ENCODE peak calls at places on chromosome 14, in five cellular contexts. L is stomach, B is breast epithelium, K is IMR-90, C is HepG2. X is an unnamed sample.

GRCh38 chr14:90319173-90319572 is 12.6 kb downstream of the NRDE2 start:
- DNase-seq in L (no peak), B (no peak), C (no peak), K (no peak), X (no peak)

GRCh38 chr14:104442611-104443390 is 136.8 kb upstream of the C14orf180 start:
- DNase-seq in L (no peak), B (no peak), C (no peak), K (no peak), X (no peak)

GRCh38 chr14:52031781-52032180 is 37.1 kb downstream of the NID2 start:
- DNase-seq in B (peak; percentile 27), C (no peak), L (no peak), K (peak; percentile 78), X (no peak)

GRCh38 chr14:77305696-77306095 is 15.0 kb downstream of the POMT2 start:
- DNase-seq in C (no peak), L (no peak), K (no peak), B (no peak), X (no peak)

GRCh38 chr14:64232095-64232830 is 61.9 kb downstream of the ESR2 start:
- DNase-seq in K (peak; percentile 96), L (no peak), B (no peak), C (no peak), X (no peak)

GRCh38 chr14:51650721-51651387 is 856 bp upstream of the FRMD6 start:
- DNase-seq in L (no peak), B (peak; percentile 36), C (no peak), K (no peak), X (no peak)

GRCh38 chr14:73742520-73743238 is 28.5 kb upstream of the PNMA1 start:
- DNase-seq in C (no peak), K (no peak), B (no peak), L (no peak), X (no peak)

GRCh38 chr14:76919431-76919810 is 93.2 kb downstream of the LRRC74A start:
- DNase-seq in B (no peak), L (peak; percentile 67), C (no peak), K (no peak), X (no peak)

GRCh38 chr14:103056322-103057027 is 874 bp downstream of the CDC42BPB start:
- DNase-seq in K (peak; percentile 55), C (no peak), L (peak; percentile 55), B (no peak), X (no peak)

GRCh38 chr14:100535287-100536131 is 51.7 kb downstream of the BEGAIN start:
- DNase-seq in K (no peak), L (no peak), B (peak; percentile 16), C (no peak), X (no peak)

GRCh38 chr14:51394391-51394790 is 154.3 kb downstream of the TMX1 start:
- DNase-seq in K (peak; percentile 70), C (no peak), B (no peak), L (no peak), X (no peak)

GRCh38 chr14:100604126-100604501 is 16.9 kb upstream of the BEGAIN start:
- DNase-seq in C (no peak), K (no peak), B (no peak), L (no peak), X (no peak)

GRCh38 chr14:94132285-94132887 is 3.0 kb upstream of the IFI27L2 start:
- DNase-seq in K (peak; percentile 70), L (peak; percentile 66), B (no peak), C (peak; percentile 72), X (peak; percentile 36)

GRCh38 chr14:87566986-87567385 is 426.0 kb downstream of the GALC start:
- DNase-seq in C (no peak), L (no peak), K (peak; percentile 0), B (no peak), X (no peak)

GRCh38 chr14:87690076-87690661 is 302.8 kb downstream of the GALC start:
- DNase-seq in B (no peak), C (no peak), K (no peak), L (no peak), X (no peak)

GRCh38 chr14:92105845-92106094 is 612 bp downstream of the ATXN3 start:
- DNase-seq in L (peak; percentile 38), C (peak; percentile 5), B (peak; percentile 41), K (no peak), X (no peak)

GRCh38 chr14:106776395-106776983 is 1250.1 kb downstream of the TMEM121 start:
- DNase-seq in C (no peak), B (no peak), L (no peak), K (no peak), X (no peak)

GRCh38 chr14:50061664-50062437 is 54.5 kb downstream of the VCPKMT start:
- DNase-seq in K (peak; percentile 56), L (peak; percentile 61), C (peak; percentile 76), B (no peak), X (no peak)

GRCh38 chr14:32400480-32400879 is 71.4 kb downstream of the AKAP6 start:
- DNase-seq in K (peak; percentile 30), L (no peak), B (no peak), C (no peak), X (no peak)

GRCh38 chr14:74140374-74140850 is 55.7 kb downstream of the LIN52 start:
- DNase-seq in K (no peak), L (no peak), C (no peak), B (no peak), X (no peak)

GRCh38 chr14:76976623-76977005 is 51.9 kb downstream of the IRF2BPL start:
- DNase-seq in C (no peak), B (no peak), L (no peak), K (no peak), X (no peak)

GRCh38 chr14:32073537-32074189 is 3.4 kb upstream of the ARHGAP5 start:
- DNase-seq in L (peak; percentile 49), B (peak; percentile 27), K (peak; percentile 82), C (peak; percentile 94), X (no peak)

GRCh38 chr14:101980700-101981099 is 16.3 kb downstream of the DYNC1H1 start:
- DNase-seq in C (peak; percentile 35), K (peak; percentile 99), L (peak; percentile 73), B (peak; percentile 95), X (no peak)

GRCh38 chr14:40119321-40119720 is 687.1 kb upstream of the FBXO33 start:
- DNase-seq in B (no peak), L (no peak), K (no peak), C (no peak), X (no peak)

GRCh38 chr14:93014038-93015023 is 91.4 kb downstream of the CHGA start:
- DNase-seq in L (no peak), C (no peak), B (no peak), K (no peak), X (no peak)

DNA sequence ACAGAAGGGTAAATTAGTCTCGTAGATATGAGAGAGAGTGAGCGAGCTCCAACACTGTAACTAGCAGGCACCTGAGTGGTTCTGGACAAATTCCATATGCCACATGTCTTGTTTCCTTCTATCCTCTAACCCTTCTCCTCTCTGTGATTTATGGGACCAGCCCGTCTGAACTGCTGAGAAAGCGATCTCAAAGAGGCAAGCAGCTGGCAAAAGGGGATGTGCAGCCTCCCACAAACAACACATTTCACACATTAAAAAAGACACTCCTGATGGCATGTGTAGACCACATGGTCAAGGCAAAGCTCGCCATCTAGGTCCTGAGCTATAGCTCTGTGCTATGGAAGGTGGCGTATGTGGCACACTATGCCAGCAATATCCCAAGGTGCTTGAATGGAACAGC is 227.5 kb downstream of the KTN1 start:
- DNase-seq in L (no peak), B (no peak), C (no peak), K (no peak), X (no peak)
- H3K27ac ChIP-seq in L (peak overlapping the region; percentile 77), B (peak overlapping the region; percentile 68), C (no peak overlapping the region), K (no peak overlapping the region), X (no peak overlapping the region)

DNA sequence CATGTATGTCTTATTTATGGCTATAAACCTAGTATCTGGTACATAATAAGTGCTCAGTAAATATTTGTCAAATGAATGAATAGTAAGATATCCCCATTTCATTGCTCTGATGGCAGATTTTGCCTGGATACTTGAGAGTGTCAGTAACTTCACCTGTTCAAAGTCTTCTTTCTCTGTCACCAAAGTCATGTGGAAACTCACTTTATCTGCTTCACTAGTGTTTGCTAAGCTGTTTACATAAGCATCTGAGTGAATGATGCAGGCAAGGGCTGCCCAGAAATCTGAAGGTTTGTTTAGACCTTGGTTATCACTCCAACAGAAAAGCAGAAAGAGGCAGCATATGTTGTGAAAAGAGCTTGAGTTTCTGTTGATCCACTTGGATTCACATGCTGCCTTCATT is 4.3 kb downstream of the OR4E1 start:
- DNase-seq in C (peak; percentile 18), L (no peak), K (no peak), B (no peak), X (no peak)
- H3K27ac ChIP-seq in C (no peak overlapping the region), L (no peak overlapping the region), K (no peak overlapping the region), B (no peak overlapping the region), X (no peak overlapping the region)

GRCh38 chr14:69353168-69353567 is 44.9 kb downstream of the ERH start:
- DNase-seq in B (no peak), L (no peak), C (no peak), K (no peak), X (no peak)

GRCh38 chr14:69356903-69357543 is 41.1 kb downstream of the ERH start:
- DNase-seq in B (peak; percentile 60), L (no peak), K (no peak), C (peak; percentile 18), X (no peak)

GRCh38 chr14:69355955-69356321 is 42.2 kb downstream of the ERH start:
- DNase-seq in K (peak; percentile 78), B (peak; percentile 40), L (no peak), C (no peak), X (no peak)

GRCh38 chr14:69354383-69355154 is 43.5 kb downstream of the ERH start:
- DNase-seq in C (peak; percentile 16), K (peak; percentile 5), B (no peak), L (peak; percentile 44), X (no peak)

DNA sequence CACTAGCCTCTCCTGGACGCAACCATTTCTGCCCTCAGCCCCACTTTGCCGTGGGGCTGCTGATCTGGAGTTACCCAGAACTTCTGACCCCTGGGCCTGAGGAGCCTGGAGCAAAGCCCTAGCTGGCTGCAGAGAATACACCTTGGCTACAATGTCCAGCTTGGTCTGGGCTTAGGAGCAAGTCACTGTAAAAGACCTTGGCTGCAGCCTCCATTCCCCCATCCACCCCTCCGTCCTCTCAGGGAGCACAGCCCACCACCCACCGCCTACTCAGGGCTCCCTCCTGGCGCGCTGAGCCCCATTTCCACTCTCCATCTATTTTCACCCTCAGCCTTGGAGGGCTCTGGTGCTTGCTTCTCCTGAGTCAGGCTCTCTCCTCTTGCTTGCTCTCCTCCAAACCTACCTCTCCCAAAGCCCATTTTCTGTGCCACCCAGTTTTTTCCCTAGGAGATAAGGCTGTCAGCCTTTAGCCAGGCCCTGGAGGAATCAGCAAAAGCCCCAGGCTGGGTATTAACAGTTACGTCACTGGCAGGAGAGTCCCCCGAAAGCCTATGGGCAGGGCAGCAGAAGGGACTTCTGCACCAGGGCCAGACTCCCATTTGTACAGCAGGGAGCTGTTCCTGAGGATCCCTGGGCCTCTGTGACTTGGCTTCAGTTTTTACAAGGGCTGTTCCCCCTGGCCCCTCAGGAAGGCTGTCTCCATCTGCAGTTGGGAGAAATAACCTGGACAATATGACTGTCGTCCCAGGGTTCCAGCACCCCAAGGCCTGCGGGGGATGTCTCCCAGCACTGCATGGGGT is 42.7 kb downstream of the ERH start:
- DNase-seq in K (no peak), C (no peak), B (no peak), L (no peak), X (no peak)
- H3K27ac ChIP-seq in K (no peak overlapping the region), C (no peak overlapping the region), B (peak overlapping the region; percentile 65), L (peak overlapping the region; percentile 71), X (peak overlapping the region; percentile 76)

GRCh38 chr14:70064111-70064885 is 124.5 kb downstream of the SLC8A3 start:
- DNase-seq in C (no peak), B (no peak), L (no peak), K (peak; percentile 8), X (no peak)

GRCh38 chr14:70073924-70074566 is 114.7 kb downstream of the SLC8A3 start:
- DNase-seq in K (peak; percentile 73), L (peak; percentile 80), B (peak; percentile 26), C (peak; percentile 87), X (peak; percentile 4)

GRCh38 chr14:70067810-70068209 is 120.9 kb downstream of the SLC8A3 start:
- DNase-seq in L (peak; percentile 66), B (no peak), K (no peak), C (no peak), X (no peak)

GRCh38 chr14:70069186-70069585 is 119.6 kb downstream of the SLC8A3 start:
- DNase-seq in L (no peak), C (peak; percentile 50), B (no peak), K (no peak), X (no peak)
- H3K27ac ChIP-seq in L (no peak overlapping the region), C (no peak overlapping the region), B (no peak overlapping the region), K (no peak overlapping the region), X (no peak overlapping the region)

X was measured in caudate nucleus.